ENCODE peak calls at places on chromosomes 11 and 22, in eight cellular contexts. K, J, L, G, U, Q, F and B are unnamed samples.

GRCh38 chr11:7965386-7965785 is at the start of gene NLRP10:
- DNase-seq in F (peak), U (peak), L (no peak), Q (no peak), J (peak), K (peak), G (no peak), B (no peak)

GRCh38 chr11:121458551-121458950 is 5.8 kb upstream of the SORL1-AS1 start:
- DNase-seq in K (no peak), L (no peak), J (no peak), G (no peak), Q (no peak), U (no peak), F (no peak), B (no peak)

GRCh38 chr11:2940166-2940929 is 11.1 kb upstream of the PHLDA2 start:
- DNase-seq in K (no peak), U (no peak), L (peak), Q (no peak), F (peak), G (peak), J (peak), B (peak)

GRCh38 chr11:76236092-76237026 is 30.1 kb upstream of the WNT11 start:
- DNase-seq in U (no peak), J (peak), K (peak), Q (peak), G (peak), F (peak), L (no peak), B (peak)

GRCh38 chr11:74339619-74340018 is 28.2 kb upstream of the P4HA3 start:
- DNase-seq in K (no peak), J (no peak), L (no peak), G (no peak), F (no peak), U (no peak), Q (no peak), B (no peak)

GRCh38 chr11:20589796-20590195 is 9.6 kb upstream of the SLC6A5 start:
- DNase-seq in G (no peak), K (no peak), Q (no peak), L (no peak), J (no peak), F (no peak), U (no peak), B (no peak)

GRCh38 chr11:3192511-3193372 is 25.9 kb downstream of the MRGPRG start:
- DNase-seq in Q (no peak), K (no peak), U (no peak), G (no peak), F (no peak), L (peak), J (no peak), B (no peak)

GRCh38 chr22:48827904-48828555 is 999.6 kb downstream of the BRD1 start:
- DNase-seq in U (no peak), Q (no peak), G (no peak), F (no peak), K (no peak), J (no peak), L (no peak), B (no peak)

GRCh38 chr22:45551310-45552016 is 48.8 kb downstream of the FBLN1 start:
- DNase-seq in K (no peak), F (peak), J (peak), G (no peak), U (no peak), Q (no peak), L (peak), B (peak)

GRCh38 chr11:17638311-17638710 is 81.1 kb upstream of the MYOD1 start:
- DNase-seq in J (no peak), K (no peak), G (no peak), F (no peak), L (no peak), Q (no peak), U (no peak), B (peak)

GRCh38 chr11:83816572-83817187 is 530.5 kb upstream of the CCDC90B start:
- DNase-seq in J (peak), Q (no peak), F (no peak), G (peak), U (no peak), L (no peak), K (no peak), B (no peak)

GRCh38 chr22:47187558-47187957 is 425.1 kb downstream of the TBC1D22A start:
- DNase-seq in U (no peak), F (no peak), L (peak), G (no peak), Q (no peak), J (no peak), K (no peak), B (no peak)

GRCh38 chr11:111325259-111325658 is 26.9 kb downstream of the POU2AF3 start:
- DNase-seq in G (no peak), L (peak), U (no peak), J (no peak), F (no peak), K (no peak), Q (no peak), B (no peak)

GRCh38 chr22:37019309-37020191 is at the start of the genes MPST and TST:
- DNase-seq in Q (no peak), L (peak), G (peak), K (peak), U (no peak), J (peak), F (peak), B (peak)

GRCh38 chr11:106246495-106246894 is 169.0 kb downstream of the AASDHPPT start:
- DNase-seq in U (no peak), K (no peak), L (no peak), Q (no peak), G (no peak), J (no peak), F (no peak), B (no peak)

GRCh38 chr11:27285761-27286160 is 77.3 kb downstream of the CCDC34 start:
- DNase-seq in L (no peak), F (no peak), Q (no peak), G (no peak), J (no peak), K (no peak), U (no peak), B (no peak)

GRCh38 chr22:29207231-29207550 is 1.5 kb downstream of the EMID1 start:
- DNase-seq in K (no peak), L (no peak), G (no peak), Q (no peak), J (no peak), U (no peak), F (no peak), B (no peak)

GRCh38 chr11:116118138-116118470 is 613.9 kb upstream of the CADM1 start:
- DNase-seq in Q (no peak), F (no peak), K (no peak), U (no peak), J (no peak), G (no peak), L (no peak), B (no peak)

GRCh38 chr11:108929241-108929640 is 264.4 kb downstream of the DDX10 start:
- DNase-seq in G (peak), U (peak), Q (peak), K (peak), L (no peak), J (peak), F (no peak), B (no peak)

GRCh38 chr22:29205598-29206371 is at the start of gene EMID1:
- DNase-seq in U (no peak), L (no peak), J (peak), Q (no peak), F (peak), G (peak), K (no peak), B (peak)

GRCh38 chr22:26310616-26311015 is 118.4 kb upstream of the ASPHD2 start:
- DNase-seq in G (no peak), F (no peak), Q (no peak), U (no peak), J (no peak), L (no peak), K (no peak), B (no peak)

DNA sequence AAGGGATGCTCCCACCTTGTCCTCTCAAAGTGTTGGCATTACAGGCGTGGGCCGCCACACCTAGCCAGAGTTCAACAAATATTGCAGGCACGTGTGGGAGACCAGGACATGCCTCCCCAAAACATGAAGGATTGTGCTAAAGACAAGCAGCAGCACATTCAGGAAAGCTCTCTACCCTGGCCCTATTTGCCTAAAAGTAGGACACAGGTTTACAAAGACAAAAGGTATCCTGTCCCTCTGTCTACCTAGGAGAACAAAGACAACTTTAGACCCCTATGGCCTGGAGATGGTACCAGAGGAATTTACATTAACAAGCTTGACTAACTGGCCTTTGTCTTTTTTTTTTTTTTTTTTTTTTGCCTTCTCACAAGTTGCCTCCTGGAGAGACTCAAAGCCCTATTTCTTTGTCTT is 904 bp upstream of the ACCS start:
- DNase-seq in J (no peak), U (no peak), G (no peak), Q (no peak), L (no peak), K (no peak), F (no peak), B (no peak)
- H3K4me3 ChIP-seq in J (no peak), U (no peak), G (no peak), Q (no peak), L (no peak), K (no peak), F (no peak), B (no peak)

DNA sequence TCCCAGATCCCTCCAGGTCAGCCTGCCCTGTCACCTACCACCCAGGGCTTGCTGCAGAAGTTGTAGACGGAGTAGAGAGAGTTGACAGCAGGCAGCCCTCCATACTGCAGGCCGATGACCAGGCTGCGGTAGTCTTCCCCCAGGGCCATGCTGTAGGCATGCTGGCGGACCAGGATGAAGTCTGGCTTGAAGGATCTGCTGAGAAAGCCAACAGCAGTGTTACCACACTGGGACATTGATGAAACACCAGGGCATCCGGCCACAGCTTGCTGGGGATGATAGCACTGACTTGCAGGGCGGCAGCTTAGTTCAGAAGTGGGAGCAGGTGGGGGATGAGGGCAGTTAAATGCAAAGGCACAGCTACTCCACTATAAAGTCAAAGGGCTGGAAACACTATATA is 67.4 kb downstream of the TIMP3 start:
- DNase-seq in U (no peak), L (no peak), F (no peak), K (no peak), J (no peak), G (no peak), Q (no peak), B (no peak)
- H3K4me3 ChIP-seq in U (no peak), L (no peak), F (no peak), K (no peak), J (no peak), G (no peak), Q (no peak), B (no peak)

GRCh38 chr11:128517457-128518230 is 69.7 kb downstream of the ETS1 start:
- DNase-seq in Q (no peak), U (peak), F (no peak), K (no peak), G (peak), L (no peak), J (peak), B (no peak)
- H3K4me3 ChIP-seq in Q (peak), U (peak), F (no peak), K (peak), G (peak), L (peak), J (peak), B (peak)

DNA sequence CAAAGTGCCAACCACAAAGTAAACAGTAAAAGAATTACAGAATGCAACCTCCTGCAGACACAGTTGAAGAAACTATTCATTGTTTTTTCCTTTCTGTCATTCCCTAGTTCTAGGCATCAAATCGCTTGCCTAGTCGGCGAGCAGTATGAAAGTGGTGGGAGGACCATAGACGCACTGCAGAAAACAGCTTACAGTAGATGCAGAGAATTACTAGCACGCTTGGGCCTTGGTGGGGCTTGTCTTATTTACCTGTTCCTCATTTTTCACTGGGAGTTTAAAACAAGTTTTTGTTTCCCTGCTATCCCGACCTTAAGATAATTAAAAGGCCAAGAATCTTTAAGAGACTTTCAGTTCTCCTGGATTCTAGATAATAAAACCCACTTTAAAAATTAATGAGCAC is 742 bp upstream of the ARL14EP start:
- DNase-seq in F (no peak), J (no peak), Q (no peak), K (no peak), G (no peak), L (no peak), U (no peak), B (no peak)
- H3K4me3 ChIP-seq in F (peak), J (peak), Q (peak), K (no peak), G (no peak), L (peak), U (no peak), B (no peak)

GRCh38 chr11:1562469-1563148 is 9.5 kb downstream of the DUSP8 start:
- DNase-seq in K (no peak), G (no peak), L (peak), U (no peak), F (no peak), Q (no peak), J (no peak), B (peak)

GRCh38 chr11:1561955-1562354 is 10.1 kb downstream of the DUSP8 start:
- DNase-seq in J (no peak), K (no peak), L (peak), F (no peak), Q (no peak), G (no peak), U (no peak), B (no peak)

GRCh38 chr11:1564535-1565172 is 7.4 kb downstream of the DUSP8 start:
- DNase-seq in J (peak), K (peak), U (peak), G (peak), F (no peak), L (peak), Q (peak), B (no peak)

GRCh38 chr11:1563697-1564534 is 8.2 kb downstream of the DUSP8 start:
- DNase-seq in U (no peak), L (peak), K (no peak), G (no peak), F (no peak), Q (no peak), J (no peak), B (no peak)

GRCh38 chr11:1563149-1563638 is 8.9 kb downstream of the DUSP8 start:
- DNase-seq in J (no peak), K (no peak), F (no peak), U (no peak), G (no peak), Q (no peak), L (peak), B (peak)
- H3K4me3 ChIP-seq in J (no peak), K (no peak), F (no peak), U (no peak), G (no peak), Q (no peak), L (no peak), B (no peak)

DNA sequence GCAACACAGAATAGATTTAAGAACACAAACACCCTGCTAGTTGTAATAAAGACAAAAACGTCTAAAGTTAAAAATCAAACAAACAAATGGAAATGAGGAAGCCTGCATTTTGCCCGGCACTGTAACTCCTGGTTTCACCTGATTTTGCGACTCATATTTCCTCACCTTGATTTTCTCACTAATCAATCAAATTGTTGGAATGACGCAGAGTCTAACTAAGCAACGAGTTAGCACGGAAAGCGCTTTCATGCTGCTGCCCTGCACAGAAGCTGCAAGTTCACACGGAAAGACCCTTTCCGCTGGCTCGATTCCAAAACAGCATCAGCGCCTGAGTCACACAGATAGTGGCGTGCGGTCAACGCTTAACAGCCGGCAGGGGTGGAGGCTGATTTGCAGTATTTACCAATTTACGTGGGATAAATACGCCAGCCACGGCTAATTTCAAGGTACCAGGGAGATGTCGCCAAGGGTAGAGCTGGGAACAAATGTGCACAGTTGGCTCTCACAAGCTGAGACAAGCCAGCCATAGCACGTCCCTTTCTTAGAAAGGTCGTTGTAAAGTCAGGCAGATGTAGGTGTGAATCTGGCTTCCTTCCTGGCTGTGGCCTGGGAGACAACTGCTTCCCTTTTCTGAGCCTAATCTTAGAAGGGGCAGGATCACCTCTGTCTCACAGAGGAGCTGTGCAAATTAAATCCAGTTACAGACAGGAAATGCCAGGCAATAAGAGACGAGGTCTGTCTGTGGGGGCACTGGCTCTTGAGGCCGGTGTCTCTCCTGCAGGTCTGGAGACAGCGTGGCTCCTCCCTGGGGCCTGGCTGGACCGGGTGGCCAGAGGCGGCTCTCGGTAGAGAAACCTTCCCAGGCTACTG is 76.9 kb upstream of the TTLL12 start:
- DNase-seq in L (peak), Q (peak), K (peak), G (peak), J (peak), U (peak), F (peak), B (no peak)
- H3K4me3 ChIP-seq in L (no peak), Q (no peak), K (no peak), G (peak), J (no peak), U (no peak), F (peak), B (no peak)

GRCh38 chr11:57482782-57483569 is 22.6 kb downstream of the RTN4RL2 start:
- DNase-seq in K (peak), G (no peak), U (no peak), L (peak), F (peak), Q (no peak), J (peak), B (peak)

GRCh38 chr11:57485217-57486007 is 25.1 kb downstream of the RTN4RL2 start:
- DNase-seq in F (no peak), K (no peak), G (no peak), U (no peak), J (peak), L (no peak), Q (no peak), B (no peak)

GRCh38 chr11:57484141-57484710 is 23.9 kb downstream of the RTN4RL2 start:
- DNase-seq in L (no peak), J (no peak), G (no peak), F (no peak), Q (no peak), K (no peak), U (no peak), B (no peak)

GRCh38 chr11:57481915-57482781 is 21.8 kb downstream of the RTN4RL2 start:
- DNase-seq in G (no peak), U (no peak), F (no peak), L (no peak), K (no peak), Q (no peak), J (no peak), B (no peak)

GRCh38 chr11:57483570-57483934 is 23.2 kb downstream of the RTN4RL2 start:
- DNase-seq in L (no peak), G (no peak), Q (no peak), F (no peak), J (no peak), K (no peak), U (no peak), B (no peak)
- H3K4me3 ChIP-seq in L (no peak), G (no peak), Q (no peak), F (no peak), J (no peak), K (no peak), U (no peak), B (no peak)